ENCODE peak calls at places on chromosomes 2 and 18, in four cellular contexts. M is neural progenitor cell, R is PC-3, O is GM23248. I is an unnamed sample.

GRCh38 chr2:71742953-71743601 is 289.7 kb downstream of the DYSF start:
- DNase-seq in M (no peak), R (peak), O (peak), I (no peak)

GRCh38 chr2:179263015-179263414 is 1.6 kb downstream of the SESTD1 start:
- DNase-seq in M (no peak), R (peak), O (peak), I (no peak)

GRCh38 chr18:76581261-76581660 is 86.2 kb upstream of the ZNF516 start:
- DNase-seq in M (no peak), R (no peak), O (no peak), I (no peak)

GRCh38 chr18:3441290-3441689 is 8.7 kb upstream of the TGIF1 start:
- DNase-seq in M (peak), R (peak), O (peak), I (peak)

GRCh38 chr18:37019157-37019571 is 190.2 kb downstream of the KIAA1328 start:
- DNase-seq in M (peak), R (peak), O (peak), I (no peak)

GRCh38 chr2:120516323-120517314 is 170.7 kb downstream of the INHBB start:
- DNase-seq in M (no peak), R (no peak), O (no peak), I (no peak)

GRCh38 chr2:147789720-147790119 is 55.1 kb upstream of the ACVR2A start:
- DNase-seq in M (no peak), R (peak), O (peak), I (no peak)

GRCh38 chr2:7672027-7672684 is 754.9 kb downstream of the RNF144A start:
- DNase-seq in M (peak), R (peak), O (peak), I (peak)

GRCh38 chr2:96359310-96359709 is 23.7 kb downstream of the NCAPH start:
- DNase-seq in M (no peak), R (peak), O (no peak), I (peak)

DNA sequence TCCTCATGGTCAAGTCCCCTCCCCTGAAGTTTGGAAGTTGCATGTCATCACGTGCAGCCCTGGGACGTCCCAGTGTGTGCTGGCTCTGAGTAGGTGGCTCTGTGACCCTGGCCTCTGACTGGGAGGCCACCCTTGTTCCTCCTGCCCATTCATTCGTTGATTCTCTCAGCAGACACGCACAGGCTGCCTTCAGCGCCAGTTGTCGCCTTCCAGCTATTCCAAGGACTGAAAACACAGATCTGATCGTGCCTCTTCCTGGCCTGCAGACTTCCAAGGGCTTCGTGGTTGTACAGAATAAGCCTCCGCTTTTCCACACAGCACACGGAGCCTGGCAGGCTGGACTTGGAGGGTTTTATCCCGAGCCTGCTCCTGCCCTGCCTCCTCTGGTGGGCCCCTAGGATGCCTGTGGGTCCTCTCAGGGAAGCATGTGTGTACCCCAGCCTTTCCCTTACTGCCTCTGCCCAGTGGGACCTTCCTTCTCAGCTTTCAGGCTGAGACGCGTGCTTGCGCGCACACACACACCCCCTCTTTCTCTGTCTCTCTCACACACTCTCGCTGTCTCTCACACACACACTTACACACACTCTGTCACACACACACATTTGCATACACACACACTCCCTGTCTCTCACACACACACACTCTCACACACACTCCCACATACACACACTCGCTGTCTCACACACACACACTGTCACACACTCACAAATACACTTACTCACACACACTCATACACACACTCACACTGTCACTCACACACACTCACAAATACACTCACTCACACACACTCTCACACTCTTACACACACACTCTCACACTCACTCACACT is 17.7 kb downstream of the SH3BP4 start:
- DNase-seq in M (no peak), R (no peak), O (peak), I (no peak)
- H3K4me2 ChIP-seq in M (no peak), R (peak), O (peak), I (no peak)

DNA sequence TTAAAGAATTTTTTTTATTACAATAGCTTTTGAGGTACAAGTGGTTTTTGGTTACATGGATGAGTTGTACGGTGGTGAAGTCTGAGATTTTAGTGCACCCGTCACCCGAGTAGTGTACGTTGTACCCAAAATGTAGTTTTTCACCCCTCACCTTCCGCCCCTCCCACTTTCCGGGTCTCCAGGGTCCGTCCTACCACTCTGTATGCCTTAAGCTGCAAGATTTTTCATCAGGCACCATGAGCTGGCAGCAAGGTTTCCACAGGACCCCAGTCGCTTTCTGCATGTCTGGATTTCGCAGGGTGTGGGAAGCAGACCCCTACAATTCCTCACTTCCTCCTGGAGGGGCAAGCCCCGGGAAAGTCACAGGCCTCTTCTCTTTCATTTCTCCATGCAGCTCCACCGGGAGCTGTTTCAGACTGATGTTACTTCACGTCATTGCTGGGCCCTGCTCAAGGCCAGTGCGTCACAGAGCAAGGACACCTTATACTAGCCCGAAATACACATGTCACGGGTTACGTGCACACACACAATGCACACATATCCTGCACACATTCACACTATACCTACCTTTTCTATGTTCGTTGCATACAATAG is 179.1 kb downstream of the ZFP36L2 start:
- DNase-seq in M (no peak), R (no peak), O (no peak), I (peak)
- TF ChIP-seq EZH2 in M (no peak), R (no peak), O (no peak), I (no peak)

DNA sequence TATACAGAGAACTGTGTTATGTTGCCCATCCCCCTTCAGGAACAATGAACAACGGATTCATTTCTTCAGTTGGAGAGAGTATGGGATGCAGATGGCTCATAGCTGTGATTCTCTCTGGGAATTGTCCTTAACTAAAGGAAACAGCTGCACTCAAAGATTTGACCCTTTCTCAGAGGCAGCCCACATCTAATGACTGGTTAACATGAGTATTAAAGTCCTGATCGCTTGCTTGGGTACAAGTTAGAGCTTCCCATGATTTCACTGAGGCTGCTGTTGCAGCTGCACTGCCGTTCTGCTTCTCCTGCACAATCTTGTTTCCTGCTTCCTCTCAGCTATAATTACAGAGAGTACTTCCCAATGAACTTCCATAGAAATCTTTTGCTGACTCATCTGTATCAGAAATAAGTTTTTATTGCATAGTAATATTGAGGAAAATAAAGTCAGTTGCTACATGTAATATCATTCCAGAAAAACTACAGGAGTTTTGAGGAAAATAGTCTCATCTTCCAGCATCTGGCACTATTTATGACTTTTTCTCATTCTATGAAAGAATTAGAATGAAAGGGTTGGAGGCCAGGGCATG is 12.8 kb upstream of the SCN9A start:
- DNase-seq in M (no peak), R (no peak), O (peak), I (no peak)
- H2AFZ ChIP-seq in M (peak), R (no peak), O (peak), I (no peak)

GRCh38 chr2:236164983-236165301 is 3.2 kb downstream of the GBX2 start:
- DNase-seq in M (no peak), R (no peak), O (no peak), I (no peak)

GRCh38 chr2:236163483-236164200 is 4.5 kb downstream of the GBX2 start:
- DNase-seq in M (peak), R (no peak), O (no peak), I (no peak)

GRCh38 chr2:236162804-236163482 is 5.2 kb downstream of the GBX2 start:
- DNase-seq in M (peak), R (no peak), O (no peak), I (no peak)

GRCh38 chr2:236165491-236166156 is 2.6 kb downstream of the GBX2 start:
- DNase-seq in M (no peak), R (no peak), O (no peak), I (no peak)

GRCh38 chr2:236164201-236164982 is 3.8 kb downstream of the GBX2 start:
- DNase-seq in M (peak), R (no peak), O (peak), I (no peak)
- H3K4me2 ChIP-seq in M (peak), R (peak), O (peak), I (no peak)

I was measured in DND-41.